ENCODE peak calls at places on chromosomes 4 and X, in four cellular contexts. Y is K562, Z is ovary, W is sigmoid colon. U is an unnamed sample.

GRCh38 chr4:41632481-41633073 is 94.6 kb downstream of the LIMCH1 start:
- DNase-seq in Y (no peak), Z (no peak), W (no peak), U (no peak)

GRCh38 chr4:5656415-5656814 is 51.9 kb downstream of the EVC2 start:
- DNase-seq in Y (no peak), Z (no peak), W (no peak), U (no peak)

GRCh38 chr4:22514431-22514830 is 1.4 kb downstream of the ADGRA3 start:
- DNase-seq in Y (no peak), Z (no peak), W (no peak), U (no peak)

GRCh38 chr4:121711263-121712000 is 14.7 kb upstream of the ANXA5 start:
- DNase-seq in Y (peak; percentile 83), Z (peak; percentile 90), W (peak; percentile 96), U (no peak)

GRCh38 chr4:121676388-121677075 is 20.2 kb downstream of the ANXA5 start:
- DNase-seq in Y (no peak), Z (no peak), W (no peak), U (no peak)

GRCh38 chr4:17336524-17336941 is 175.4 kb downstream of the QDPR start:
- DNase-seq in Y (no peak), Z (peak; percentile 26), W (peak; percentile 71), U (no peak)

GRCh38 chr4:74534936-74535335 is 90.0 kb downstream of the AREG start:
- DNase-seq in Y (no peak), Z (no peak), W (no peak), U (no peak)

GRCh38 chr4:147877308-147877771 is 145.5 kb downstream of the ARHGAP10 start:
- DNase-seq in Y (no peak), Z (no peak), W (no peak), U (no peak)

GRCh38 chr4:115201042-115201330 is 87.6 kb upstream of the NDST4 start:
- DNase-seq in Y (no peak), Z (no peak), W (no peak), U (no peak)

GRCh38 chr4:177051473-177052060 is 258.1 kb upstream of the NEIL3 start:
- DNase-seq in Y (peak; percentile 5), Z (no peak), W (no peak), U (peak; percentile 5)

GRCh38 chrX:24672701-24673190 is 21.0 kb upstream of the POLA1 start:
- DNase-seq in Y (no peak), Z (no peak), W (no peak), U (no peak)

GRCh38 chrX:31706456-31706855 is 634.6 kb upstream of the FTHL17 start:
- DNase-seq in Y (no peak), Z (no peak), W (no peak), U (no peak)

GRCh38 chr4:38071801-38072567 is 111.8 kb downstream of the PTTG2 start:
- DNase-seq in Y (no peak), Z (no peak), W (no peak), U (no peak)

GRCh38 chrX:39443240-39443639 is 642.0 kb downstream of the MID1IP1 start:
- DNase-seq in Y (no peak), Z (no peak), W (no peak), U (no peak)

GRCh38 chrX:41352329-41352801 is 18.4 kb downstream of the DDX3X start:
- DNase-seq in Y (no peak), Z (no peak), W (no peak), U (no peak)

GRCh38 chrX:111743316-111743715 is 62.3 kb downstream of the ALG13 start:
- DNase-seq in Y (no peak), Z (no peak), W (no peak), U (no peak)

GRCh38 chr4:73258668-73259551 is at the start of gene ANKRD17:
- DNase-seq in Y (peak; percentile 87), Z (peak; percentile 93), W (peak; percentile 96), U (peak; percentile 57)
- TF ChIP-seq POLR2A in Y (peak; percentile 98), Z (peak; percentile 83), W (peak; percentile 80), U (peak; percentile 95)

DNA sequence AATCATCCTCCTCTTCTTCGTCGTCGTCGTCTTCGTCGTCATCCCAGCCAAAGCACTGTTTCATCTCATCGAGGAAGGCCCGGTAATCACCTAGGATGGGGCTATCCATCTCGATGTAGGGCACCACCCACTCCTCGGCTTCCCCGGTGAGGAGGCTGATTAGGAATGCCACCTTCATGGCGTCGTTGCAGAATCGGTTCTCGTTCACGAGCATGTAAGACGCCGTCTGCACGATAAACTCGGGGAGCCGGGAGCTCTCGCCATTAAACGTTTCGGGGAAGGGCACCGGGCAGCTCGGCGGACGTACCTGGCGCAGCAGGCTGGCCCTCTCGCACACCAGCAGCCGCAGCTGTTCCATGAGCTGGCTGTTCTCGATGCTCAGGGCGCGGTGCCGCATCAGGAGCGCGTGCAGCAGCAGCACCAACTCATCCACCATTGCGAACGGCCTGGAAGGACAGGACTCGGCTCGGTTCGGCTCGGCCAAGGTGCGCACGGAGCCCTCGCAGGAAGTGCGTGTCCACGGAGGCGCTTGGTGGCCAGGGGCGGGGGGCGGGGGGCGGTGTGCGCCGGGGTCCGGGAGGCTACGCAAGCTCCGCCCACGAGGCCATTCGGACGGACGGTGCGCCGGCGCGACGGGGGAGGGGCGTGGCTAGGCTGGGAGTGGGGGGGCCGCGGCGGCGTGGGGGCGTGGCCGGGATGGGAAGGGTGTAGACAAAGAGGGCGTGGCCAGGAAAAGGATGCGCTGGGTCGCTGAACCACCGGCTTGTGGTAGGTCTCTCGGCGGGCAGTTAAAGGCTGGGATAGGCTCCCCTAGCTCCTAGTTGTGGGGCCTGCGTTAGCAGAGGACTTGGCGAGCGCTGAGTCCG is at the start of gene LDOC1:
- DNase-seq in Y (peak; percentile 30), Z (peak; percentile 89), W (peak; percentile 83), U (no peak)
- TF ChIP-seq POLR2A in Y (no peak), Z (no peak), W (no peak), U (no peak)

DNA sequence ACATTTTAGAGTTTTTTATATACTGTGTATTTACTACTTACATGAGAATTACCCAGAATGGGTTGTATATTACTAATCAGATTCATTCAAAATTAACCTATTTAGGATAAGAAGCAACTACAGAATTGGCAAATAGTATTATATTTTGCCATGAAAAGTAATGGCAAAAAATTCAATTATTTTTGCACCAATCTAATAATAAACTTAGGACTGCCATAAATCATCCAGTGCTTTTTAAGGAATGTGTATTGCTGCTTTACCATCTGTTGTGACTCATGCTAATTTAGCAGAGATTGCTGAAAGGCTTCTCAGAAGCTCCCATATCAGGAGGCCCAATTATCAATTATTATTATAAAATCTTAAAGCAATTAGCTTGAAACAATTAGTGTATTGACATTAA is 24.0 kb downstream of the NPY2R start:
- DNase-seq in Y (no peak), Z (no peak), W (no peak), U (no peak)
- TF ChIP-seq POLR2A in Y (no peak), Z (no peak), W (no peak), U (no peak)

GRCh38 chrX:270848-271367 is 10.3 kb upstream of the PLCXD1 start:
- DNase-seq in Y (no peak), Z (no peak), W (peak; percentile 63), U (no peak)

GRCh38 chrX:276588-277171 is 4.5 kb upstream of the PLCXD1 start:
- DNase-seq in Y (peak; percentile 27), Z (no peak), W (peak; percentile 71), U (no peak)

GRCh38 chrX:275967-276587 is 5.1 kb upstream of the PLCXD1 start:
- DNase-seq in Y (peak; percentile 74), Z (no peak), W (peak; percentile 88), U (peak; percentile 75)

GRCh38 chrX:275476-275966 is 5.7 kb upstream of the PLCXD1 start:
- DNase-seq in Y (no peak), Z (no peak), W (no peak), U (no peak)

DNA sequence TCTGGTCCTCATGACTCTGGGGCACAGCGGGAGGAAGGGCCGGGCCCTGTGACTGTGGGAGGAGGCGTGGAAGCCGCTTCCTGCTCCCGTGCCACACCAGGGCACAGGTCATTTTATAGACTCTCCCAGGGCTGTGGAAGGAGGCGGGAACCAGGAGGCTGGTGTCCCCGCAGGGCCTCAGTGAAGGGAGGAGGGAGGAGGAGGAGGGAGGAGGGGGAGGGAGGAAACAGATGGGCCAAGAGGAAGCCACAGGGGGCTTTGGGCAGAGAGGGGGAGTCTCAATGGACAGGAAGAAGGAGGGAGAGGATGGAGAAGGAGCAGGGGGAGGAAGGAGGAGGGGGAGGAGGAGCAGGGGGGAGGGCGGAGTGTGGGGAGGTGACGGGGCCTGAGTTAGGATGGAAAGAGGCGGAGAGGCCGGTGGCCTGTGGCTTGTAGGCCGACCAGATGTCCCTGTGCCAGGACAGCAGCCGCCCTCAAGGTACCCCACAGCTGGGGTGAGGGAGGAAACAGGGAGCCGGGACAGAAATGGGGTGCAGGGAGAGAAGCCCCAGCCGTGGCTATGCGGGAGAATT is 6.2 kb upstream of the PLCXD1 start:
- DNase-seq in Y (no peak), Z (no peak), W (no peak), U (no peak)
- TF ChIP-seq POLR2A in Y (no peak), Z (no peak), W (no peak), U (no peak)

U was measured in GM12891.